ENCODE peak calls at places on chromosomes 2 and 18, in eight cellular contexts. One of them, this sample, is unnamed.
A peak's percentile ranks its signal among the peaks of the same experiment; 100 is the strongest.

GRCh38 chr2:240519396-240520142 is 38.2 kb downstream of the ANKMY1 start:
- DNase-seq in fibroblast of the conjunctiva: peak; percentile 29
- DNase-seq in type B pancreatic cell: peak; percentile 48
- DNase-seq in T follicular helper cell: no peak
- DNase-seq in stimulated activated CD4-positive, alpha-beta T cell treated with anti-CD3 and anti-CD28 coated beads, Interleukin-12 subunit alpha, Interleukin-12 subunit beta, amount 100 ng/mL, for 48 hours: no peak
- DNase-seq in germinal center: no peak
- DNase-seq in RPMI7951: no peak
- DNase-seq in fibroblast of villous mesenchyme: peak; percentile 27
- DNase-seq in this sample: peak; percentile 41

GRCh38 chr18:67456691-67457090 is 59.8 kb downstream of the DSEL start:
- DNase-seq in fibroblast of the conjunctiva: no peak
- DNase-seq in type B pancreatic cell: no peak
- DNase-seq in T follicular helper cell: no peak
- DNase-seq in stimulated activated CD4-positive, alpha-beta T cell treated with anti-CD3 and anti-CD28 coated beads, Interleukin-12 subunit alpha, Interleukin-12 subunit beta, amount 100 ng/mL, for 48 hours: no peak
- DNase-seq in germinal center: no peak
- DNase-seq in RPMI7951: no peak
- DNase-seq in fibroblast of villous mesenchyme: no peak
- DNase-seq in this sample: peak; percentile 42

GRCh38 chr2:219997341-219997851 is 370.0 kb downstream of the SLC4A3 start:
- DNase-seq in fibroblast of the conjunctiva: no peak
- DNase-seq in type B pancreatic cell: no peak
- DNase-seq in T follicular helper cell: no peak
- DNase-seq in stimulated activated CD4-positive, alpha-beta T cell treated with anti-CD3 and anti-CD28 coated beads, Interleukin-12 subunit alpha, Interleukin-12 subunit beta, amount 100 ng/mL, for 48 hours: no peak
- DNase-seq in germinal center: no peak
- DNase-seq in RPMI7951: peak; percentile 54
- DNase-seq in fibroblast of villous mesenchyme: peak; percentile 69
- DNase-seq in this sample: peak; percentile 59

GRCh38 chr2:241595600-241596140 is 37.1 kb downstream of the BOK start:
- DNase-seq in fibroblast of the conjunctiva: no peak
- DNase-seq in type B pancreatic cell: no peak
- DNase-seq in T follicular helper cell: no peak
- DNase-seq in stimulated activated CD4-positive, alpha-beta T cell treated with anti-CD3 and anti-CD28 coated beads, Interleukin-12 subunit alpha, Interleukin-12 subunit beta, amount 100 ng/mL, for 48 hours: no peak
- DNase-seq in germinal center: peak; percentile 27
- DNase-seq in RPMI7951: no peak
- DNase-seq in fibroblast of villous mesenchyme: no peak
- DNase-seq in this sample: no peak

GRCh38 chr2:9211496-9211895 is 4.9 kb downstream of the ASAP2 start:
- DNase-seq in fibroblast of the conjunctiva: peak; percentile 35
- DNase-seq in type B pancreatic cell: peak; percentile 18
- DNase-seq in T follicular helper cell: no peak
- DNase-seq in stimulated activated CD4-positive, alpha-beta T cell treated with anti-CD3 and anti-CD28 coated beads, Interleukin-12 subunit alpha, Interleukin-12 subunit beta, amount 100 ng/mL, for 48 hours: no peak
- DNase-seq in germinal center: no peak
- DNase-seq in RPMI7951: no peak
- DNase-seq in fibroblast of villous mesenchyme: no peak
- DNase-seq in this sample: peak; percentile 66

GRCh38 chr2:240200230-240201051 is 60.0 kb upstream of the OTOS start:
- DNase-seq in fibroblast of the conjunctiva: no peak
- DNase-seq in type B pancreatic cell: peak; percentile 60
- DNase-seq in T follicular helper cell: no peak
- DNase-seq in stimulated activated CD4-positive, alpha-beta T cell treated with anti-CD3 and anti-CD28 coated beads, Interleukin-12 subunit alpha, Interleukin-12 subunit beta, amount 100 ng/mL, for 48 hours: no peak
- DNase-seq in germinal center: no peak
- DNase-seq in RPMI7951: peak; percentile 30
- DNase-seq in fibroblast of villous mesenchyme: peak; percentile 58
- DNase-seq in this sample: peak; percentile 53

GRCh38 chr18:8341481-8342230 is 267.6 kb upstream of the RAB12 start:
- DNase-seq in fibroblast of the conjunctiva: no peak
- DNase-seq in type B pancreatic cell: no peak
- DNase-seq in T follicular helper cell: no peak
- DNase-seq in stimulated activated CD4-positive, alpha-beta T cell treated with anti-CD3 and anti-CD28 coated beads, Interleukin-12 subunit alpha, Interleukin-12 subunit beta, amount 100 ng/mL, for 48 hours: no peak
- DNase-seq in germinal center: no peak
- DNase-seq in RPMI7951: peak; percentile 11
- DNase-seq in fibroblast of villous mesenchyme: peak; percentile 76
- DNase-seq in this sample: peak; percentile 75

GRCh38 chr2:216920150-216920846 is 60.4 kb upstream of the TNP1 start:
- DNase-seq in fibroblast of the conjunctiva: no peak
- DNase-seq in type B pancreatic cell: no peak
- DNase-seq in T follicular helper cell: no peak
- DNase-seq in stimulated activated CD4-positive, alpha-beta T cell treated with anti-CD3 and anti-CD28 coated beads, Interleukin-12 subunit alpha, Interleukin-12 subunit beta, amount 100 ng/mL, for 48 hours: no peak
- DNase-seq in germinal center: no peak
- DNase-seq in RPMI7951: no peak
- DNase-seq in fibroblast of villous mesenchyme: no peak
- DNase-seq in this sample: no peak

GRCh38 chr2:18889565-18890332 is 300.4 kb upstream of the NT5C1B start:
- DNase-seq in fibroblast of the conjunctiva: no peak
- DNase-seq in type B pancreatic cell: no peak
- DNase-seq in T follicular helper cell: no peak
- DNase-seq in stimulated activated CD4-positive, alpha-beta T cell treated with anti-CD3 and anti-CD28 coated beads, Interleukin-12 subunit alpha, Interleukin-12 subunit beta, amount 100 ng/mL, for 48 hours: no peak
- DNase-seq in germinal center: no peak
- DNase-seq in RPMI7951: peak; percentile 57
- DNase-seq in fibroblast of villous mesenchyme: no peak
- DNase-seq in this sample: no peak

GRCh38 chr2:161975062-161975812 is 98.8 kb downstream of the DPP4 start:
- DNase-seq in fibroblast of the conjunctiva: no peak
- DNase-seq in type B pancreatic cell: no peak
- DNase-seq in T follicular helper cell: no peak
- DNase-seq in stimulated activated CD4-positive, alpha-beta T cell treated with anti-CD3 and anti-CD28 coated beads, Interleukin-12 subunit alpha, Interleukin-12 subunit beta, amount 100 ng/mL, for 48 hours: no peak
- DNase-seq in germinal center: no peak
- DNase-seq in RPMI7951: no peak
- DNase-seq in fibroblast of villous mesenchyme: no peak
- DNase-seq in this sample: no peak

GRCh38 chr2:173184031-173185004 is 108.7 kb downstream of the MAP3K20 start:
- DNase-seq in fibroblast of the conjunctiva: peak; percentile 92
- DNase-seq in type B pancreatic cell: no peak
- DNase-seq in T follicular helper cell: no peak
- DNase-seq in stimulated activated CD4-positive, alpha-beta T cell treated with anti-CD3 and anti-CD28 coated beads, Interleukin-12 subunit alpha, Interleukin-12 subunit beta, amount 100 ng/mL, for 48 hours: no peak
- DNase-seq in germinal center: no peak
- DNase-seq in RPMI7951: peak; percentile 98
- DNase-seq in fibroblast of villous mesenchyme: peak; percentile 99
- DNase-seq in this sample: peak; percentile 97

GRCh38 chr2:235981629-235982028 is 186.6 kb downstream of the GBX2 start:
- DNase-seq in fibroblast of the conjunctiva: no peak
- DNase-seq in type B pancreatic cell: no peak
- DNase-seq in T follicular helper cell: no peak
- DNase-seq in stimulated activated CD4-positive, alpha-beta T cell treated with anti-CD3 and anti-CD28 coated beads, Interleukin-12 subunit alpha, Interleukin-12 subunit beta, amount 100 ng/mL, for 48 hours: no peak
- DNase-seq in germinal center: no peak
- DNase-seq in RPMI7951: no peak
- DNase-seq in fibroblast of villous mesenchyme: no peak
- DNase-seq in this sample: no peak

GRCh38 chr2:20042531-20042930 is 8.9 kb downstream of the LAPTM4A start:
- DNase-seq in fibroblast of the conjunctiva: no peak
- DNase-seq in type B pancreatic cell: no peak
- DNase-seq in T follicular helper cell: no peak
- DNase-seq in stimulated activated CD4-positive, alpha-beta T cell treated with anti-CD3 and anti-CD28 coated beads, Interleukin-12 subunit alpha, Interleukin-12 subunit beta, amount 100 ng/mL, for 48 hours: no peak
- DNase-seq in germinal center: no peak
- DNase-seq in RPMI7951: no peak
- DNase-seq in fibroblast of villous mesenchyme: peak; percentile 70
- DNase-seq in this sample: peak; percentile 62

GRCh38 chr2:36404312-36404711 is 48.7 kb downstream of the CRIM1 start:
- DNase-seq in fibroblast of the conjunctiva: no peak
- DNase-seq in type B pancreatic cell: no peak
- DNase-seq in T follicular helper cell: no peak
- DNase-seq in stimulated activated CD4-positive, alpha-beta T cell treated with anti-CD3 and anti-CD28 coated beads, Interleukin-12 subunit alpha, Interleukin-12 subunit beta, amount 100 ng/mL, for 48 hours: no peak
- DNase-seq in germinal center: no peak
- DNase-seq in RPMI7951: peak; percentile 54
- DNase-seq in fibroblast of villous mesenchyme: peak; percentile 29
- DNase-seq in this sample: no peak